ENCODE peak calls at places on chromosomes 2 and 18, in nine cellular contexts. P is head of caudate nucleus; G is stimulated activated CD4-positive, alpha-beta T cell treated with anti-CD3 and anti-CD28 coated beads, Interleukin-1b, Interleukin-23, amount 100 ng/mL, for 4 hours; N is T-helper 2 cell; Q is smooth muscle cell of the brain vasculature; E is AG09309; O is left lung; R is iris pigment epithelial cell; I is mucosa of gallbladder. Y is an unnamed sample.

GRCh38 chr2:237209885-237210284 is 124.2 kb downstream of the COPS8 start:
- DNase-seq in I (no peak), R (no peak), G (no peak), Q (no peak), P (no peak), N (no peak), E (no peak), O (no peak), Y (no peak)

GRCh38 chr2:112314856-112315255 is 39.5 kb downstream of the ZC3H6 start:
- DNase-seq in R (peak), P (no peak), O (no peak), G (no peak), Q (no peak), N (no peak), E (no peak), I (no peak), Y (no peak)

GRCh38 chr18:62991959-62992358 is 276.6 kb downstream of the PHLPP1 start:
- DNase-seq in Q (no peak), E (no peak), R (no peak), P (no peak), G (no peak), N (no peak), O (no peak), I (peak), Y (no peak)

GRCh38 chr18:76391038-76391437 is 104.0 kb downstream of the ZNF516 start:
- DNase-seq in Q (no peak), P (no peak), E (no peak), O (no peak), N (no peak), R (no peak), G (no peak), I (no peak), Y (no peak)

GRCh38 chr2:240248981-240249422 is 108.5 kb upstream of the OTOS start:
- DNase-seq in P (no peak), I (peak), G (no peak), R (no peak), N (no peak), O (no peak), E (no peak), Q (no peak), Y (no peak)

GRCh38 chr18:75211002-75211621 is 515 bp downstream of the TSHZ1 start:
- DNase-seq in G (no peak), R (peak), N (no peak), Q (no peak), E (no peak), I (no peak), O (peak), P (no peak), Y (peak)

GRCh38 chr2:43131051-43131889 is 95.1 kb downstream of the ZFP36L2 start:
- DNase-seq in G (peak), I (peak), E (peak), Q (no peak), P (no peak), N (peak), O (peak), R (peak), Y (peak)

GRCh38 chr18:36620801-36621200 is 208.0 kb downstream of the TPGS2 start:
- DNase-seq in I (no peak), O (no peak), N (no peak), G (no peak), P (no peak), R (no peak), Q (no peak), E (no peak), Y (no peak)

GRCh38 chr2:133885847-133886246 is 317.6 kb upstream of the NCKAP5 start:
- DNase-seq in R (no peak), G (no peak), E (no peak), Q (no peak), I (peak), O (peak), N (no peak), P (no peak), Y (no peak)

GRCh38 chr2:19664651-19665050 is 237.1 kb downstream of the TTC32 start:
- DNase-seq in P (no peak), O (no peak), E (no peak), R (peak), Q (no peak), G (no peak), I (no peak), N (no peak), Y (no peak)

GRCh38 chr2:28622101-28622499 is 126.2 kb downstream of the PLB1 start:
- DNase-seq in O (no peak), G (no peak), N (no peak), P (no peak), I (no peak), Q (no peak), E (no peak), R (peak), Y (no peak)

GRCh38 chr2:27071990-27072830 is 756 bp upstream of the OST4 start:
- DNase-seq in E (no peak), I (peak), P (peak), G (peak), O (no peak), Q (no peak), N (no peak), R (peak), Y (no peak)

GRCh38 chr2:2800001-2800400 is 468.9 kb upstream of the MYT1L start:
- DNase-seq in P (no peak), Q (no peak), O (no peak), I (no peak), G (no peak), E (no peak), R (no peak), N (no peak), Y (no peak)

GRCh38 chr2:240604291-240604938 is 17.9 kb downstream of the CAPN10 start:
- DNase-seq in O (peak), N (no peak), I (peak), E (no peak), Q (no peak), R (peak), G (no peak), P (peak), Y (no peak)

GRCh38 chr2:51706220-51706619 is 674.3 kb upstream of the NRXN1 start:
- DNase-seq in P (no peak), O (no peak), G (no peak), I (no peak), N (no peak), R (peak), E (no peak), Q (no peak), Y (no peak)

GRCh38 chr18:3649135-3649558 is 199.2 kb downstream of the TGIF1 start:
- DNase-seq in P (no peak), Q (no peak), E (no peak), G (no peak), O (no peak), I (no peak), N (no peak), R (no peak), Y (no peak)

GRCh38 chr2:147424766-147425165 is 420.1 kb upstream of the ACVR2A start:
- DNase-seq in P (no peak), G (no peak), E (no peak), N (no peak), R (peak), O (no peak), I (no peak), Q (no peak), Y (no peak)

GRCh38 chr2:98388601-98389247 is 42.5 kb downstream of the CNGA3 start:
- DNase-seq in Q (no peak), N (no peak), G (no peak), P (no peak), O (no peak), I (no peak), R (no peak), E (no peak), Y (no peak)

GRCh38 chr2:74427551-74427950 is 6.0 kb downstream of the WDR54 start:
- DNase-seq in G (no peak), E (no peak), I (no peak), R (no peak), N (no peak), O (no peak), Q (no peak), P (no peak), Y (no peak)

GRCh38 chr2:44805391-44805790 is 136.1 kb upstream of the SIX3 start:
- DNase-seq in G (no peak), P (no peak), O (no peak), R (no peak), I (no peak), N (no peak), E (no peak), Q (no peak), Y (no peak)

GRCh38 chr2:148298201-148298600 is 277.3 kb downstream of the MBD5 start:
- DNase-seq in N (no peak), G (no peak), O (no peak), R (no peak), I (no peak), Q (no peak), E (no peak), P (no peak), Y (no peak)

GRCh38 chr2:138742446-138743057 is 37.6 kb downstream of the NXPH2 start:
- DNase-seq in N (no peak), Q (no peak), I (no peak), P (no peak), E (no peak), O (no peak), G (no peak), R (no peak), Y (no peak)

GRCh38 chr2:98078699-98079098 is 8.3 kb upstream of the VWA3B start:
- DNase-seq in Q (no peak), I (no peak), N (no peak), R (no peak), O (no peak), G (no peak), P (no peak), E (no peak), Y (no peak)

GRCh38 chr18:22813648-22814328 is 119.3 kb upstream of the RBBP8 start:
- DNase-seq in R (peak), Q (no peak), N (no peak), I (no peak), P (no peak), E (no peak), O (no peak), G (no peak), Y (peak)

GRCh38 chr2:13481201-13481600 is 764.5 kb downstream of the TRIB2 start:
- DNase-seq in E (no peak), Q (no peak), O (no peak), P (no peak), G (no peak), R (no peak), N (no peak), I (no peak), Y (no peak)

GRCh38 chr2:114661926-114662670 is 219.7 kb downstream of the DPP10 start:
- DNase-seq in I (peak), O (peak), E (no peak), N (no peak), R (no peak), Q (no peak), P (peak), G (peak), Y (no peak)

Y was measured in CD4-positive, alpha-beta memory T cell.